ENCODE peak calls at places on chromosomes 2 and 18, in eight cellular contexts. W is spleen, G is cardiac fibroblast, O is OCI-LY7, M is gastrocnemius medialis, R is BE2C, Q is brain microvascular endothelial cell, A is foreskin keratinocyte. Y is an unnamed sample.

GRCh38 chr2:153077311-153077710 is 358.9 kb downstream of the ARL6IP6 start:
- DNase-seq in O (no peak), W (no peak), R (no peak), A (no peak), M (no peak), Q (no peak), G (no peak), Y (no peak)

GRCh38 chr2:24182507-24182906 is 7.7 kb downstream of the FAM228A start:
- DNase-seq in O (no peak), R (no peak), Q (no peak), M (no peak), W (no peak), A (no peak), G (no peak), Y (no peak)

GRCh38 chr2:108579631-108580030 is 45.4 kb downstream of the LIMS1 start:
- DNase-seq in Q (no peak), W (peak), O (no peak), A (no peak), R (no peak), M (peak), G (peak), Y (no peak)

GRCh38 chr2:176079285-176079830 is 4.4 kb downstream of the EVX2 start:
- DNase-seq in W (no peak), O (no peak), Q (no peak), M (no peak), R (no peak), A (no peak), G (no peak), Y (no peak)

GRCh38 chr18:43789234-43790000 is 512.1 kb upstream of the SYT4 start:
- DNase-seq in G (peak), M (no peak), W (no peak), Q (peak), A (no peak), O (no peak), R (peak), Y (no peak)

GRCh38 chr2:37782721-37783438 is 111.4 kb upstream of the CDC42EP3 start:
- DNase-seq in W (no peak), M (no peak), G (no peak), A (no peak), R (no peak), O (no peak), Q (no peak), Y (no peak)

GRCh38 chr18:48340502-48340901 is 68.7 kb downstream of the ZBTB7C start:
- DNase-seq in Q (no peak), M (no peak), W (no peak), O (no peak), A (no peak), G (no peak), R (no peak), Y (no peak)

GRCh38 chr2:202267495-202267894 is 1.9 kb downstream of the NOP58 start:
- DNase-seq in A (peak), O (peak), R (no peak), Q (no peak), M (no peak), G (peak), W (no peak), Y (no peak)

GRCh38 chr2:239824051-239824694 is 201.0 kb downstream of the NDUFA10 start:
- DNase-seq in O (peak), M (peak), G (peak), R (no peak), A (peak), W (peak), Q (no peak), Y (peak)

GRCh38 chr2:69196327-69197117 is 183.5 kb downstream of the ANTXR1 start:
- DNase-seq in W (no peak), M (no peak), G (peak), O (no peak), A (peak), R (no peak), Q (peak), Y (peak)

GRCh38 chr2:217953011-217953481 is 49.7 kb downstream of the TNS1 start:
- DNase-seq in G (peak), Q (no peak), R (peak), O (no peak), M (no peak), W (peak), A (no peak), Y (no peak)

GRCh38 chr2:213232649-213233437 is 51.4 kb upstream of the SPAG16 start:
- DNase-seq in G (peak), R (no peak), W (peak), M (no peak), O (peak), A (no peak), Q (peak), Y (no peak)

GRCh38 chr18:23277399-23277798 is 142.1 kb downstream of the CABLES1 start:
- DNase-seq in R (no peak), Q (no peak), W (no peak), M (no peak), G (no peak), A (peak), O (no peak), Y (no peak)

GRCh38 chr18:23563377-23564043 is 22.8 kb downstream of the NPC1 start:
- DNase-seq in R (no peak), O (no peak), W (no peak), M (no peak), A (peak), Q (peak), G (peak), Y (no peak)

GRCh38 chr2:191010887-191011885 is 2.8 kb downstream of the STAT1 start:
- DNase-seq in A (no peak), G (no peak), M (no peak), R (no peak), W (no peak), O (no peak), Q (no peak), Y (no peak)

GRCh38 chr2:145096582-145096981 is 576.7 kb upstream of the ZEB2 start:
- DNase-seq in A (peak), M (no peak), G (peak), Q (peak), W (no peak), O (no peak), R (no peak), Y (no peak)

GRCh38 chr18:12884521-12885323 is 685 bp upstream of the PTPN2 start:
- DNase-seq in Q (no peak), R (no peak), M (no peak), W (no peak), O (no peak), G (peak), A (peak), Y (no peak)

GRCh38 chr18:12883684-12884520 is at the start of gene PTPN2:
- DNase-seq in W (peak), M (peak), R (peak), G (peak), Q (peak), A (peak), O (peak), Y (peak)

GRCh38 chr18:12883003-12883683 is 894 bp downstream of the PTPN2 start:
- DNase-seq in O (no peak), A (peak), R (no peak), Q (no peak), M (no peak), W (no peak), G (no peak), Y (peak)

GRCh38 chr18:12885500-12885899 is 1.5 kb upstream of the PTPN2 start:
- DNase-seq in A (no peak), R (no peak), Q (no peak), G (no peak), M (no peak), O (no peak), W (no peak), Y (no peak)

DNA sequence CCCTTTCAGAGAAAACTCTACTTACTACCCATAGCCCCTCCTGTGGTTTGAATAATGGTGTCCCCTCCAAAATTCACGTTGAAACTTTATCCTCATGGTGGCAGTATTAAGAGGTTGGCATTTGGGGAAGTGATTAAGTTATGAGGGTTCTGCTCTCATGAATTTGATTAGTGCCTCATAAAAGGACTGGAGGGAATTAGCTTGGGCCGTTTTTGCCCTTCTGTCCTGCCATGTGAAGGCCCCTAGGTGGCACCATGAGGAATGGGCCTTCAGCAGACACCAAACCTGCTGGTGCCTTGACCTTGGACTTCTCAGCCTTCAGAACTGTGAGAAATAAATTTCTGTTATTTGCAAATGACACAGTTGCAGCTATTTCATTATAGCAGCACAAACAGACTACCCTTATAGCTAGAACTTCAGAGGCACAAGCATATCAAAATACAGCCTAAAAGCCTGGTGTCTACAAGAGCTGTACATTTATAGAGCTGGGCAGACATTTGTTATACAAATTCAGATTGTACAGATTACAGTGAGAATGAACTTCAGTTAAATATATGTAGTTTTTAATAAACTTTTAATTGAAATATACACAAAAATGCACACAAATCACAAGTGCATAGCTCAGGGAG is 2.6 kb upstream of the PTPN2 start:
- DNase-seq in M (no peak), R (peak), G (peak), W (no peak), Q (no peak), A (peak), O (peak), Y (peak)
- TF ChIP-seq CTCF in M (no peak), R (peak), G (peak), W (peak), Q (peak), A (peak), O (peak), Y (peak)

DNA sequence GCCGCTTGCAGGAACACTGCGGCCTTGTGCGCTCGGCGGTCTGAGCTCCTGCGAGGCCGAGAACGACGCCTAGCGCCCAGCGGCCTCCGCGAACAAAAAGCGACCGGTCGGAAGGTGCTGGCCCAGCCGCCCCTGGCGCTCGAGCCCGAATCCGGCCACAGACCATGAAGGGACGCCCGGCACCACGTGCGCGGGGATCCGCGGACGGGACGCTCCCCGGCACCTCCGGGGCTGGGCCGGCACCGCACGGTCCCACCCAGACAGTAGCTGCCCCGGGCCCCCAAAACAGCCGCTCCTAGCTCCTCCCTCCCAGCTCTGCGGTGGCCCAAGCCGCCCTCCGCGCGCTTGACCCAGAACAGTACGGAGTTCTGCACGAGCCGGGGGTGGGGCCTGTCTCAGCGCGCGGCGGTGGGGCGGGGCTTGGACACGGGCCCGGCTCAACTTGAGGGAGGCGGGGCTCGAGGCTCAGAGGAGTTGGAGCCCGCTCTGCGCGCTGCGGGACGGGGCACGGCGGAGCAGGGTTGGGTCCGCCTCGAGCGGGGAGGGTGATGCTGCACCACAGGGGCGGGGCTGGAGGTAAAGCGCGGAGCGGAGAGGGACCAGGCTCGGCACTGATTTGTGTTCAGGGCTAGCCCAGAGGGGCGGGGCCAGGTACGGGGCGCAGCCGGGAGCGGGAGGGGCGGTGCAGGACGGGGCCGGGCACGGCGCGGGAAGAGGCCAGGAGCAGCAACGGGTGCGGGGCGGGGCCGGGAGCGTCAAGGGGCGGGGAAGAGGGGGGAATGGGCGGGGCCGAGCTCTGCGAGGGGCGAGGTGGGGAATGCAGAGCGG is 538 bp upstream of the IMPA2 start:
- DNase-seq in M (peak), Q (peak), R (peak), G (peak), A (peak), W (peak), O (peak), Y (peak)
- TF ChIP-seq CTCF in M (peak), Q (peak), R (no peak), G (no peak), A (peak), W (no peak), O (no peak), Y (peak)

GRCh38 chr2:20678751-20679150 is 11.8 kb downstream of the GDF7 start:
- DNase-seq in Q (no peak), G (no peak), R (no peak), A (no peak), M (no peak), O (no peak), W (no peak), Y (no peak)

GRCh38 chr2:20676353-20677215 is 9.6 kb downstream of the GDF7 start:
- DNase-seq in A (no peak), O (peak), Q (no peak), W (no peak), M (no peak), R (no peak), G (peak), Y (no peak)

GRCh38 chr2:20675701-20676352 is 8.9 kb downstream of the GDF7 start:
- DNase-seq in G (no peak), O (peak), W (peak), R (no peak), Q (no peak), M (no peak), A (peak), Y (peak)

GRCh38 chr2:20674974-20675679 is 8.2 kb downstream of the GDF7 start:
- DNase-seq in O (no peak), A (no peak), G (peak), R (peak), W (no peak), M (no peak), Q (peak), Y (no peak)

GRCh38 chr2:20677301-20678176 is 10.6 kb downstream of the GDF7 start:
- DNase-seq in R (no peak), O (peak), W (no peak), A (no peak), Q (no peak), G (no peak), M (no peak), Y (no peak)
- TF ChIP-seq CTCF in R (peak), O (peak), W (no peak), A (no peak), Q (peak), G (no peak), M (no peak), Y (peak)

DNA sequence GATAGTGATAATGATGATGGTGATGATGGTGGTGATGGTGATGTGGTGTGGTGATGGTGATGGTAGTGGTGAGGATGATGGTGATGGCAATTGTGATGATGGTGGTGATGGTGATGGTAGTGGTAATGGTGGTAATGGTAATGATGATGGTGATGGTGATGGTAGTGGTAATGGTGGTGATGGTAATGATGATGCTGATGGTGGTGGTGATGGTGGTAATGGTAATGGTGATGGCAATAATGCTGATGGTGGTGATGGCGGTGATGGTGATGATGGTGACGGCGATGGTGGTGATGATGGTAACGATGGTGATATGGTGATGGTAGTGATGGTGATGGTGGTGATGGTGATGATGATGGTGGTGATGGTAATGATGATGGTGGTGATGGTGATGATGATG is 45.0 kb downstream of the ALK start:
- DNase-seq in M (no peak), A (no peak), Q (no peak), R (no peak), O (no peak), W (no peak), G (no peak), Y (no peak)
- TF ChIP-seq CTCF in M (no peak), A (no peak), Q (no peak), R (no peak), O (no peak), W (no peak), G (no peak), Y (no peak)

GRCh38 chr18:49859725-49860124 is 46.4 kb upstream of the ACAA2 start:
- DNase-seq in O (no peak), M (no peak), A (no peak), W (no peak), Q (no peak), R (no peak), G (no peak), Y (no peak)

GRCh38 chr18:49863769-49864615 is 50.7 kb upstream of the ACAA2 start:
- DNase-seq in Q (no peak), R (no peak), A (no peak), M (no peak), W (no peak), O (no peak), G (no peak), Y (no peak)

GRCh38 chr18:49859006-49859359 is 45.6 kb upstream of the ACAA2 start:
- DNase-seq in Q (no peak), A (no peak), G (no peak), R (no peak), O (no peak), M (no peak), W (no peak), Y (no peak)

GRCh38 chr18:49862656-49863385 is 49.5 kb upstream of the ACAA2 start:
- DNase-seq in M (no peak), G (no peak), R (no peak), A (no peak), O (no peak), W (no peak), Q (no peak), Y (no peak)

GRCh38 chr18:49861659-49862058 is 48.3 kb upstream of the ACAA2 start:
- DNase-seq in O (peak), W (no peak), M (no peak), G (peak), Q (no peak), R (no peak), A (no peak), Y (no peak)
- TF ChIP-seq CTCF in O (peak), W (peak), M (no peak), G (peak), Q (peak), R (peak), A (peak), Y (peak)

GRCh38 chr18:32707586-32707985 is 65.2 kb downstream of the KLHL14 start:
- DNase-seq in R (no peak), Q (no peak), M (no peak), W (no peak), G (no peak), O (no peak), A (no peak), Y (no peak)
- TF ChIP-seq CTCF in R (no peak), Q (no peak), M (no peak), W (no peak), G (no peak), O (no peak), A (no peak), Y (no peak)

GRCh38 chr2:215796160-215796559 is 217.2 kb downstream of the MREG start:
- DNase-seq in Q (peak), G (peak), O (no peak), M (no peak), R (peak), W (no peak), A (no peak), Y (no peak)
- TF ChIP-seq CTCF in Q (peak), G (no peak), O (no peak), M (no peak), R (no peak), W (no peak), A (no peak), Y (no peak)

GRCh38 chr2:214960677-214961076 is 151.2 kb upstream of the BARD1 start:
- DNase-seq in Q (no peak), O (peak), R (no peak), M (no peak), A (peak), G (peak), W (no peak), Y (no peak)
- TF ChIP-seq CTCF in Q (no peak), O (peak), R (peak), M (no peak), A (peak), G (no peak), W (no peak), Y (peak)

GRCh38 chr2:39124770-39125075 is 3.9 kb upstream of the SOS1 start:
- DNase-seq in G (no peak), R (no peak), W (peak), Q (no peak), A (no peak), M (no peak), O (no peak), Y (no peak)
- TF ChIP-seq CTCF in G (no peak), R (no peak), W (no peak), Q (no peak), A (no peak), M (no peak), O (no peak), Y (no peak)